ENCODE peak calls at places on chromosomes 3 and 15, in seven cellular contexts. F is kidney, P is heart right ventricle, T is BE2C, R is Panc1, H is cardiac muscle cell, Y is transverse colon. Q is an unnamed sample. For H3K4me1, the result is how much of the 10 kb centered on the place peaks cover.

GRCh38 chr15:78536134-78536533 is 4.1 kb upstream of the PSMA4 start:
- DNase-seq in R (no peak), H (no peak), Y (no peak), T (no peak), F (no peak), P (no peak), Q (no peak)

GRCh38 chr3:192819001-192819569 is 91.7 kb upstream of the FGF12 start:
- DNase-seq in H (peak), T (no peak), R (no peak), F (no peak), Y (no peak), P (no peak), Q (peak)

GRCh38 chr3:135756016-135756695 is 209.4 kb upstream of the PPP2R3A start:
- DNase-seq in T (no peak), F (no peak), Y (no peak), R (no peak), H (no peak), P (no peak), Q (no peak)

GRCh38 chr3:365268-365667 is 168.7 kb downstream of the CHL1 start:
- DNase-seq in T (no peak), F (no peak), Y (no peak), P (no peak), H (no peak), R (no peak), Q (no peak)

GRCh38 chr15:29784413-29784812 is 37.9 kb downstream of the TJP1 start:
- DNase-seq in P (no peak), T (no peak), H (no peak), R (no peak), F (no peak), Y (no peak), Q (no peak)

GRCh38 chr3:143974181-143974876 is 2.7 kb downstream of the DIPK2A start:
- DNase-seq in H (no peak), P (no peak), R (no peak), Y (no peak), F (no peak), T (no peak), Q (no peak)

GRCh38 chr3:20773320-20773984 is 587.4 kb upstream of the SGO1 start:
- DNase-seq in F (no peak), P (no peak), Y (no peak), T (no peak), R (no peak), H (no peak), Q (no peak)

GRCh38 chr3:14283092-14283820 is 104.6 kb downstream of the LSM3 start:
- DNase-seq in Y (no peak), H (no peak), F (no peak), P (no peak), T (no peak), R (no peak), Q (no peak)

GRCh38 chr3:123713211-123713610 is 128.4 kb upstream of the HACD2 start:
- DNase-seq in R (no peak), H (no peak), P (no peak), Y (no peak), T (no peak), F (no peak), Q (no peak)

GRCh38 chr15:99118801-99119546 is 14.1 kb downstream of the SYNM start:
- DNase-seq in Y (no peak), P (peak), H (no peak), F (peak), R (no peak), T (no peak), Q (no peak)

GRCh38 chr3:43015572-43016512 is 36.7 kb downstream of the GASK1A start:
- DNase-seq in Y (no peak), H (no peak), R (no peak), T (no peak), F (no peak), P (no peak), Q (no peak)

GRCh38 chr15:82935382-82935781 is 17.1 kb downstream of the HOMER2 start:
- DNase-seq in R (no peak), P (no peak), T (no peak), H (no peak), Y (no peak), F (no peak), Q (no peak)

GRCh38 chr3:114213669-114214541 is 23.5 kb downstream of the ZNF80 start:
- DNase-seq in R (no peak), T (peak), Y (peak), P (no peak), H (peak), F (peak), Q (no peak)
- TF ChIP-seq CTCF in R (no peak), T (peak), Y (no peak), P (no peak), H (peak), F (no peak), Q (no peak)

GRCh38 chr15:96324192-96324895 is 6.2 kb upstream of the NR2F2 start:
- DNase-seq in Y (no peak), T (no peak), F (peak), H (no peak), R (no peak), P (no peak), Q (peak)

GRCh38 chr15:96322401-96323249 is 7.9 kb upstream of the NR2F2 start:
- DNase-seq in H (no peak), T (no peak), R (no peak), F (peak), Y (no peak), P (peak), Q (no peak)

GRCh38 chr15:96320703-96321421 is 9.6 kb upstream of the NR2F2 start:
- DNase-seq in P (no peak), H (no peak), T (no peak), F (no peak), Y (no peak), R (no peak), Q (no peak)

GRCh38 chr15:96323250-96324162 is 7.0 kb upstream of the NR2F2 start:
- DNase-seq in F (peak), P (no peak), Y (no peak), H (no peak), R (no peak), T (no peak), Q (no peak)

GRCh38 chr15:96321422-96322391 is 8.8 kb upstream of the NR2F2 start:
- DNase-seq in F (peak), H (no peak), T (no peak), R (no peak), Y (no peak), P (peak), Q (no peak)
- H3K4me3 ChIP-seq in F (peak), H (no peak), T (no peak), R (peak), Y (peak), P (peak), Q (peak)

GRCh38 chr3:120275553-120276092 is 9.4 kb downstream of the GPR156 start:
- DNase-seq in Y (no peak), T (no peak), P (no peak), R (no peak), F (no peak), H (no peak), Q (no peak)
- H3K4me1 ChIP-seq in Y (under half), T (under half), P (under half), R (under half), F (under half), H (under half), Q (under half)

GRCh38 chr15:77417642-77418041 is 2.3 kb downstream of the PEAK1 start:
- DNase-seq in T (no peak), R (no peak), H (no peak), F (no peak), Y (no peak), P (no peak), Q (no peak)

GRCh38 chr15:77419836-77420609 is at the start of gene PEAK1:
- DNase-seq in F (peak), H (peak), P (peak), Y (peak), R (peak), T (peak), Q (peak)

GRCh38 chr15:77420610-77421369 is at the start of gene HMG20A:
- DNase-seq in T (peak), Y (peak), H (peak), F (peak), P (peak), R (peak), Q (peak)

GRCh38 chr15:77418341-77419049 is 1.4 kb downstream of the PEAK1 start:
- DNase-seq in F (no peak), R (no peak), H (no peak), P (no peak), Y (no peak), T (no peak), Q (no peak)

GRCh38 chr15:77419050-77419835 is 661 bp downstream of the PEAK1 start:
- DNase-seq in Y (peak), H (peak), T (peak), R (no peak), F (peak), P (peak), Q (peak)
- TF ChIP-seq CTCF in Y (no peak), H (peak), T (peak), R (peak), F (peak), P (peak), Q (no peak)

GRCh38 chr15:89486726-89487050 is 9.7 kb downstream of the RHCG start:
- DNase-seq in T (peak), P (no peak), R (no peak), F (no peak), Y (peak), H (no peak), Q (peak)
- H3K4me3 ChIP-seq in T (no peak), P (no peak), R (no peak), F (no peak), Y (no peak), H (no peak), Q (no peak)

Q was measured in Caco-2.